ENCODE peak calls at places on chromosomes 16 and 17, in five cellular contexts. T is mammary epithelial cell, P is AG10803, O is HFF-Myc, U is fibroblast of pulmonary artery. Q is an unnamed sample.

GRCh38 chr16:49463529-49463928 is 89.9 kb downstream of the C16orf78 start:
- DNase-seq in P (no peak), O (no peak), T (no peak), U (no peak), Q (no peak)

GRCh38 chr16:14280541-14280940 is 209.4 kb downstream of the MRTFB start:
- DNase-seq in P (peak; percentile 61), O (no peak), T (no peak), U (no peak), Q (no peak)

GRCh38 chr17:16818821-16819683 is 129.0 kb downstream of the CCDC144A start:
- DNase-seq in O (no peak), U (no peak), P (no peak), T (no peak), Q (no peak)

GRCh38 chr16:4385066-4385788 is 13.6 kb downstream of the VASN start:
- DNase-seq in T (no peak), P (peak; percentile 56), O (no peak), U (no peak), Q (no peak)

GRCh38 chr17:13786000-13786598 is 184.4 kb upstream of the HS3ST3A1 start:
- DNase-seq in P (peak; percentile 50), T (no peak), O (no peak), U (peak; percentile 8), Q (peak; percentile 88)

GRCh38 chr16:68363847-68364600 is 53.2 kb downstream of the PRMT7 start:
- DNase-seq in U (no peak), P (no peak), T (no peak), O (no peak), Q (no peak)

GRCh38 chr17:3535253-3535995 is 22.2 kb downstream of the TRPV3 start:
- DNase-seq in T (peak; percentile 34), U (peak; percentile 81), O (no peak), P (peak; percentile 80), Q (peak; percentile 72)

GRCh38 chr16:71526111-71526998 is at the start of gene CHST4:
- DNase-seq in T (peak; percentile 70), O (no peak), P (peak; percentile 64), U (peak; percentile 52), Q (peak; percentile 71)

GRCh38 chr16:25606069-25606468 is 85.7 kb upstream of the HS3ST4 start:
- DNase-seq in U (no peak), O (no peak), T (no peak), P (no peak), Q (no peak)

GRCh38 chr17:29699283-29699682 is 76.6 kb upstream of the CORO6 start:
- DNase-seq in P (peak; percentile 21), O (no peak), U (no peak), T (no peak), Q (no peak)

GRCh38 chr17:47230864-47231263 is 21.7 kb downstream of the MYL4 start:
- DNase-seq in P (no peak), O (no peak), U (no peak), T (no peak), Q (no peak)

GRCh38 chr17:82241183-82241925 is 12.5 kb downstream of the SLC16A3 start:
- DNase-seq in O (no peak), T (peak; percentile 81), U (peak; percentile 74), P (peak; percentile 69), Q (peak; percentile 69)

GRCh38 chr16:27432600-27432957 is 30.6 kb downstream of the IL21R start:
- DNase-seq in U (peak; percentile 42), O (peak; percentile 35), T (peak; percentile 83), P (peak; percentile 74), Q (peak; percentile 70)

GRCh38 chr17:10761281-10761680 is 31.5 kb upstream of the TMEM220 start:
- DNase-seq in U (no peak), T (no peak), P (no peak), O (no peak), Q (no peak)

GRCh38 chr17:83153681-83154310 is 74.4 kb downstream of the METRNL start:
- DNase-seq in P (no peak), U (no peak), O (no peak), T (no peak), Q (no peak)

GRCh38 chr17:28948342-28948741 is 3.0 kb downstream of the PHF12 start:
- DNase-seq in U (no peak), P (no peak), O (no peak), T (peak; percentile 38), Q (no peak)

GRCh38 chr16:4713663-4714501 is 20.2 kb downstream of the ANKS3 start:
- DNase-seq in P (no peak), T (no peak), U (no peak), O (no peak), Q (no peak)

DNA sequence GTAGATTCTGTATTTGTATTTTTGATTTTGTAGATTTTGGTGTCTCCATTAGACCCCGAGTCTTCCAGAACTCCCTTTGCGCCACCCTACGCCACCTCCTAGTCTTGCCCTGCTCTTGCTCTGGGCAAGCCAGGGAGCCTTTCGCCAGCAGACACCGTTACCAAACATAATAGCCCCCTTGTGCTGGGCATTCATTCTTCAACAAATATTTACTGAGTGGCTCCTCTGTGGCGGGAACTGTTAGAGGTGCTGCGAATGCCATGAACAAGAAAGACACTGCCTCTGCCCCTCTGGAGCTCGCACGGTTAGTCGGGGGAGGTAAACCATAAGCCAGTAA is 841 bp upstream of the GPT2 start:
- DNase-seq in O (no peak), U (no peak), T (no peak), P (no peak), Q (no peak)
- H3K4me3 ChIP-seq in O (peak overlapping the region; percentile 67), U (peak overlapping the region; percentile 79), T (peak overlapping the region; percentile 91), P (peak overlapping the region; percentile 79), Q (peak overlapping the region; percentile 86)

DNA sequence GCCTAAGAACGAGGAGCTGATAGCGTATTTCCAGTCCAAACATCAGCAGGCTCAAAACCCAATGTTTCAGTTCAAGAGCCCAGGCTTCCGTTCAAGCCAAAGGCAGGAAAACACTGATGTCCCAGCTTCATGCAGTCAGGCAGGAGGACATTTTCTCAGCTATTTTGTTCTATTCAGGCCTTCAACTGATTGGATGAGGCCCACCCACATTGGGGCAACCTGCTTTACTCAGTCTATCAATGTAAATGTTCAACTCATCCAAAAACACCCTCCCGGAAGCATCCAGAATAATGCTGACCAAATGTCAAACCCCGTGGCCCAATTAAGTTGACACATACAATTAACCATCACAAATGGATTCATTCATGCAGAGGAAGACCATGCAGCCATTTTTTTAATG is 29.0 kb upstream of the DYNLRB2 start:
- DNase-seq in U (no peak), T (no peak), O (no peak), P (no peak), Q (no peak)
- TF ChIP-seq CTCF in U (no peak), T (no peak), O (no peak), P (no peak), Q (no peak)

DNA sequence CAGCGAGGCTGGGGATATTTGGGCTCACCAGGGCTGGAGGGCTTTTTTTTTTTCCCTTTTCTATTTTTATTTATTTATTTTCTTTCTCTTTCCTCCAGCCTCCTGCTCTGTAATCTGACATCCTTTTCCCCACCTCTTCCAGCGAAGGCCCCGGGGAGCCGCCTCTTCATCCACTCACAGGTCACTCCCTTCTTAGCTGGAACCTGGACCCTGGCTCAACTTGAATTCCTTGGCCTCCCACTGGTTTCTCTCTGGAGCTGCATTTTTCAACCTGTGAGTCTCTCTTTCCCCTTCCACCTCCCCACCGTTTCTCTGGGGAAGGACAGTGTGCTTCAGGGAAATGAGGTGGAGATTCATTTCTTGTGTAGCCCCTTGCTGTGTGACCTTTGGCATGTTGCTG is 82.0 kb downstream of the MRM1 start:
- DNase-seq in T (no peak), P (no peak), U (no peak), O (no peak), Q (no peak)
- H3K4me3 ChIP-seq in T (no peak overlapping the region), P (no peak overlapping the region), U (no peak overlapping the region), O (no peak overlapping the region), Q (no peak overlapping the region)

DNA sequence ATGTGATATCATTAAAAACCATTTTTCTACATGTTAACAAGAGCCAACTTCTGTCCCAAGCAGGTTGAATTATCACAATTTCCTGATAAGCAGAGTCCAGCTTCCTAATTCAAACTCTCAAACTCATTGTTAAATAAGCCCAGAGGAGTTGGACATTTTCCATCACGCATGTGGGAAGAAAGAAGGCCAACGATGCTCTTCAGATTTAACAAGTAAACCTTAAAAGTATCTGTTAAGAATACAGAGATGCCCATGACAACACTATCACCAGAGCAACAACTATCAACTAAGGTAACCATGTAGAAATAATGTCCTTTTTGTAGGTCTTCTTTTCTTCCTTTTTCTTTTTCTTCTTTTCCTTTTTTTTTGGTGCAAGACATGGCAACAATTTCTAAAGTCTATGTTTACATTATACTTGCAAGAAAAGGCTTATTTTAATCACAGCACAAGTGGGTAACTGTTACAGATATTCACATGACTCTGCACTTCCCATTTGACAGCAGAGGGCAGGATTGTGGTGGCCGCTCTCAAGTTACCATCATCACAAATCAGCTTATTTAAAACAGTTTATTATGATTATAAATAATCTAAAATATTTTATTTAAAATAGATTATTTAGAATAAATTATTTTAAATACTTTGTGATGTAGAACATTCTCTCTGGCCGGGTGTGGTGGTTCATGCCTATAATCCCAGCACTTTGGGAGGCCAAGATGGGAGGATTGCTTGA is 35.7 kb upstream of the DHRS7B start:
- DNase-seq in T (no peak), U (no peak), O (no peak), P (no peak), Q (no peak)
- TF ChIP-seq CTCF in T (no peak), U (no peak), O (no peak), P (no peak), Q (no peak)

DNA sequence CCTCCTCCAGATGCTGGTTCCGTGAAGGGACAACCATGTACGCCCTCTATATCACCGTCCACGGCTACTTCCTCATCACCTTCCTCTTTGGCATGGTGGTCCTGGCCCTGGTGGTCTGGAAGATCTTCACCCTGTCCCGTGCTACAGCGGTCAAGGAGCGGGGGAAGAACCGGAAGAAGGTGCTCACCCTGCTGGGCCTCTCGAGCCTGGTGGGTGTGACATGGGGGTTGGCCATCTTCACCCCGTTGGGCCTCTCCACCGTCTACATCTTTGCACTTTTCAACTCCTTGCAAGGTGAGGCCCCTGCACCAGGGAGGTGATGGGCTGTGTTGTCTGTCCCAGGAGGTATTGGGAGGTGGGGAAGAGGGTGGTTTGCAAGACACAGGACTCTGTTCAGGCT is 9.0 kb upstream of the DRC7 start:
- DNase-seq in O (no peak), T (no peak), U (no peak), P (no peak), Q (no peak)
- H3K4me3 ChIP-seq in O (no peak overlapping the region), T (no peak overlapping the region), U (no peak overlapping the region), P (no peak overlapping the region), Q (no peak overlapping the region)

GRCh38 chr17:979539-980405 is at the start of gene NXN:
- DNase-seq in U (peak; percentile 76), P (peak; percentile 65), O (no peak), T (peak; percentile 71), Q (peak; percentile 54)

GRCh38 chr17:979211-979538 is 401 bp downstream of the NXN start:
- DNase-seq in T (no peak), P (no peak), O (no peak), U (no peak), Q (no peak)

GRCh38 chr17:980406-981291 is 1.1 kb upstream of the NXN start:
- DNase-seq in T (peak; percentile 73), O (no peak), P (peak; percentile 80), U (peak; percentile 89), Q (peak; percentile 86)

GRCh38 chr17:978110-979093 is 1.2 kb downstream of the NXN start:
- DNase-seq in P (peak; percentile 42), U (no peak), O (no peak), T (peak; percentile 40), Q (peak; percentile 15)

DNA sequence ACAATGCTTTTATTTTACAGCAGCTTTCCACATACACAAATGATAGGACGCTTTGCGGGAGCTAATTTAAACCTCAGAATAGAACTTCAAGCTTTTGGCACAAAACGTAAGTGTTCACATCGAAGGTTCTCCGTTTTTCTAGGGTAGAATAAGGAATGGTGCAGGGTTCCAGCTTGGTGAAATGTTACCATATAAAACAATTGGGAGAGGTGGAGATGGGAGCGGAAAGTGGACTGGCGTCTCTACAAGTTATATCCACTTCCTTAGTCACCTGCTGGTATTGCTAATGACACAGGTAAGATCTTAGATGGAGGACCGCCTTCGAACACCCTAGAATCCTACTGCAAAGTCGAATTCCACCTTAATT is 1.7 kb upstream of the NXN start:
- DNase-seq in U (no peak), O (no peak), P (no peak), T (no peak), Q (no peak)
- TF ChIP-seq CTCF in U (no peak), O (no peak), P (no peak), T (no peak), Q (no peak)